ENCODE peak calls at places on chromosomes 16 and 17, in nine cellular contexts. One of them, this sample, is unnamed.

GRCh38 chr16:57637424-57637823 is 9.0 kb downstream of the ADGRG1 start:
- DNase-seq in pons: peak; percentile 93
- DNase-seq in mucosa of descending colon: no peak
- DNase-seq in naive thymus-derived CD8-positive, alpha-beta T cell: no peak
- DNase-seq in HCEC 1CT: no peak
- DNase-seq in stimulated activated CD4-positive, alpha-beta T cell treated with anti-CD3 and anti-CD28 coated beads, TNF-alpha, amount 100 ng/mL, for 4 hours: no peak
- DNase-seq in psoas muscle: no peak
- DNase-seq in C1 segment of cervical spinal cord: peak; percentile 77
- DNase-seq in HTR-8/SVneo: no peak
- DNase-seq in this sample: no peak

GRCh38 chr17:15999974-16000827 is 577 bp downstream of the TTC19 start:
- DNase-seq in pons: peak; percentile 34
- DNase-seq in mucosa of descending colon: peak; percentile 72
- DNase-seq in naive thymus-derived CD8-positive, alpha-beta T cell: peak; percentile 44
- DNase-seq in HCEC 1CT: peak; percentile 24
- DNase-seq in stimulated activated CD4-positive, alpha-beta T cell treated with anti-CD3 and anti-CD28 coated beads, TNF-alpha, amount 100 ng/mL, for 4 hours: no peak
- DNase-seq in psoas muscle: no peak
- DNase-seq in C1 segment of cervical spinal cord: no peak
- DNase-seq in HTR-8/SVneo: peak; percentile 39
- DNase-seq in this sample: no peak

GRCh38 chr17:42682400-42683384 is at the start of gene CNTNAP1:
- DNase-seq in pons: no peak
- DNase-seq in mucosa of descending colon: no peak
- DNase-seq in naive thymus-derived CD8-positive, alpha-beta T cell: no peak
- DNase-seq in HCEC 1CT: peak; percentile 64
- DNase-seq in stimulated activated CD4-positive, alpha-beta T cell treated with anti-CD3 and anti-CD28 coated beads, TNF-alpha, amount 100 ng/mL, for 4 hours: no peak
- DNase-seq in psoas muscle: peak; percentile 74
- DNase-seq in C1 segment of cervical spinal cord: no peak
- DNase-seq in HTR-8/SVneo: peak; percentile 90
- DNase-seq in this sample: no peak

GRCh38 chr17:17071531-17072360 is 29.5 kb downstream of the MPRIP start:
- DNase-seq in pons: no peak
- DNase-seq in mucosa of descending colon: no peak
- DNase-seq in naive thymus-derived CD8-positive, alpha-beta T cell: no peak
- DNase-seq in HCEC 1CT: no peak
- DNase-seq in stimulated activated CD4-positive, alpha-beta T cell treated with anti-CD3 and anti-CD28 coated beads, TNF-alpha, amount 100 ng/mL, for 4 hours: no peak
- DNase-seq in psoas muscle: no peak
- DNase-seq in C1 segment of cervical spinal cord: no peak
- DNase-seq in HTR-8/SVneo: no peak
- DNase-seq in this sample: no peak

GRCh38 chr17:6461792-6462524 is 17.7 kb downstream of the PIMREG start:
- DNase-seq in pons: no peak
- DNase-seq in mucosa of descending colon: peak; percentile 9
- DNase-seq in naive thymus-derived CD8-positive, alpha-beta T cell: no peak
- DNase-seq in HCEC 1CT: no peak
- DNase-seq in stimulated activated CD4-positive, alpha-beta T cell treated with anti-CD3 and anti-CD28 coated beads, TNF-alpha, amount 100 ng/mL, for 4 hours: no peak
- DNase-seq in psoas muscle: no peak
- DNase-seq in C1 segment of cervical spinal cord: no peak
- DNase-seq in HTR-8/SVneo: no peak
- DNase-seq in this sample: no peak

GRCh38 chr17:47905221-47905733 is 9.2 kb downstream of the SP2 start:
- DNase-seq in pons: peak; percentile 92
- DNase-seq in mucosa of descending colon: no peak
- DNase-seq in naive thymus-derived CD8-positive, alpha-beta T cell: no peak
- DNase-seq in HCEC 1CT: no peak
- DNase-seq in stimulated activated CD4-positive, alpha-beta T cell treated with anti-CD3 and anti-CD28 coated beads, TNF-alpha, amount 100 ng/mL, for 4 hours: no peak
- DNase-seq in psoas muscle: peak; percentile 72
- DNase-seq in C1 segment of cervical spinal cord: peak; percentile 61
- DNase-seq in HTR-8/SVneo: no peak
- DNase-seq in this sample: no peak

GRCh38 chr16:15650698-15651161 is 685 bp downstream of the NDE1 start:
- DNase-seq in pons: peak; percentile 28
- DNase-seq in mucosa of descending colon: peak; percentile 62
- DNase-seq in naive thymus-derived CD8-positive, alpha-beta T cell: peak; percentile 48
- DNase-seq in HCEC 1CT: peak; percentile 12
- DNase-seq in stimulated activated CD4-positive, alpha-beta T cell treated with anti-CD3 and anti-CD28 coated beads, TNF-alpha, amount 100 ng/mL, for 4 hours: no peak
- DNase-seq in psoas muscle: no peak
- DNase-seq in C1 segment of cervical spinal cord: no peak
- DNase-seq in HTR-8/SVneo: no peak
- DNase-seq in this sample: no peak

GRCh38 chr16:78748471-78748929 is 649.0 kb downstream of the WWOX start:
- DNase-seq in pons: no peak
- DNase-seq in mucosa of descending colon: no peak
- DNase-seq in naive thymus-derived CD8-positive, alpha-beta T cell: no peak
- DNase-seq in HCEC 1CT: no peak
- DNase-seq in stimulated activated CD4-positive, alpha-beta T cell treated with anti-CD3 and anti-CD28 coated beads, TNF-alpha, amount 100 ng/mL, for 4 hours: no peak
- DNase-seq in psoas muscle: no peak
- DNase-seq in C1 segment of cervical spinal cord: no peak
- DNase-seq in HTR-8/SVneo: no peak
- DNase-seq in this sample: no peak

GRCh38 chr16:29641561-29641960 is 21.5 kb upstream of the SPN start:
- DNase-seq in pons: no peak
- DNase-seq in mucosa of descending colon: no peak
- DNase-seq in naive thymus-derived CD8-positive, alpha-beta T cell: no peak
- DNase-seq in HCEC 1CT: peak; percentile 1
- DNase-seq in stimulated activated CD4-positive, alpha-beta T cell treated with anti-CD3 and anti-CD28 coated beads, TNF-alpha, amount 100 ng/mL, for 4 hours: no peak
- DNase-seq in psoas muscle: no peak
- DNase-seq in C1 segment of cervical spinal cord: no peak
- DNase-seq in HTR-8/SVneo: peak; percentile 29
- DNase-seq in this sample: no peak

GRCh38 chr17:17504341-17505140 is 8.3 kb upstream of the RASD1 start:
- DNase-seq in pons: no peak
- DNase-seq in mucosa of descending colon: peak; percentile 23
- DNase-seq in naive thymus-derived CD8-positive, alpha-beta T cell: no peak
- DNase-seq in HCEC 1CT: no peak
- DNase-seq in stimulated activated CD4-positive, alpha-beta T cell treated with anti-CD3 and anti-CD28 coated beads, TNF-alpha, amount 100 ng/mL, for 4 hours: no peak
- DNase-seq in psoas muscle: peak; percentile 4
- DNase-seq in C1 segment of cervical spinal cord: no peak
- DNase-seq in HTR-8/SVneo: no peak
- DNase-seq in this sample: no peak

GRCh38 chr17:80005360-80006338 is 30.0 kb downstream of the TBC1D16 start:
- DNase-seq in pons: no peak
- DNase-seq in mucosa of descending colon: no peak
- DNase-seq in naive thymus-derived CD8-positive, alpha-beta T cell: peak; percentile 63
- DNase-seq in HCEC 1CT: peak; percentile 13
- DNase-seq in stimulated activated CD4-positive, alpha-beta T cell treated with anti-CD3 and anti-CD28 coated beads, TNF-alpha, amount 100 ng/mL, for 4 hours: peak; percentile 31
- DNase-seq in psoas muscle: peak; percentile 41
- DNase-seq in C1 segment of cervical spinal cord: no peak
- DNase-seq in HTR-8/SVneo: peak; percentile 86
- DNase-seq in this sample: no peak

GRCh38 chr16:56183266-56183665 is 8.0 kb upstream of the GNAO1 start:
- DNase-seq in pons: no peak
- DNase-seq in mucosa of descending colon: no peak
- DNase-seq in naive thymus-derived CD8-positive, alpha-beta T cell: no peak
- DNase-seq in HCEC 1CT: no peak
- DNase-seq in stimulated activated CD4-positive, alpha-beta T cell treated with anti-CD3 and anti-CD28 coated beads, TNF-alpha, amount 100 ng/mL, for 4 hours: no peak
- DNase-seq in psoas muscle: no peak
- DNase-seq in C1 segment of cervical spinal cord: no peak
- DNase-seq in HTR-8/SVneo: no peak
- DNase-seq in this sample: no peak

GRCh38 chr16:48164907-48165715 is 9.3 kb upstream of the ABCC12 start:
- DNase-seq in pons: peak; percentile 47
- DNase-seq in mucosa of descending colon: peak; percentile 68
- DNase-seq in naive thymus-derived CD8-positive, alpha-beta T cell: peak; percentile 54
- DNase-seq in HCEC 1CT: peak; percentile 65
- DNase-seq in stimulated activated CD4-positive, alpha-beta T cell treated with anti-CD3 and anti-CD28 coated beads, TNF-alpha, amount 100 ng/mL, for 4 hours: peak; percentile 44
- DNase-seq in psoas muscle: peak; percentile 74
- DNase-seq in C1 segment of cervical spinal cord: peak; percentile 18
- DNase-seq in HTR-8/SVneo: peak; percentile 80
- DNase-seq in this sample: peak; percentile 69

GRCh38 chr16:88315543-88316105 is 67.1 kb upstream of the ZNF469 start:
- DNase-seq in pons: no peak
- DNase-seq in mucosa of descending colon: peak; percentile 52
- DNase-seq in naive thymus-derived CD8-positive, alpha-beta T cell: no peak
- DNase-seq in HCEC 1CT: peak; percentile 79
- DNase-seq in stimulated activated CD4-positive, alpha-beta T cell treated with anti-CD3 and anti-CD28 coated beads, TNF-alpha, amount 100 ng/mL, for 4 hours: no peak
- DNase-seq in psoas muscle: peak; percentile 52
- DNase-seq in C1 segment of cervical spinal cord: no peak
- DNase-seq in HTR-8/SVneo: peak; percentile 87
- DNase-seq in this sample: no peak

GRCh38 chr16:57497121-57497520 is 10.8 kb upstream of the DOK4 start:
- DNase-seq in pons: no peak
- DNase-seq in mucosa of descending colon: no peak
- DNase-seq in naive thymus-derived CD8-positive, alpha-beta T cell: no peak
- DNase-seq in HCEC 1CT: no peak
- DNase-seq in stimulated activated CD4-positive, alpha-beta T cell treated with anti-CD3 and anti-CD28 coated beads, TNF-alpha, amount 100 ng/mL, for 4 hours: no peak
- DNase-seq in psoas muscle: no peak
- DNase-seq in C1 segment of cervical spinal cord: no peak
- DNase-seq in HTR-8/SVneo: no peak
- DNase-seq in this sample: no peak

This sample was measured in GOT3.